ENCODE peak calls at places on chromosomes 16 and 17, in eight cellular contexts. J is HFF-Myc, H is cardiac fibroblast, O is mucosa of descending colon, I is fibroblast of the aortic adventitia, K is stomach, Q is cardiac muscle cell, Z is H1. W is an unnamed sample.

GRCh38 chr16:57838161-57838560 is 35.9 kb upstream of the KIFC3 start:
- DNase-seq in J (no peak), Z (no peak), H (no peak), O (no peak), K (no peak), Q (no peak), I (no peak), W (no peak)

GRCh38 chr16:57513371-57514102 is 22.8 kb downstream of the CCDC102A start:
- DNase-seq in J (no peak), Q (no peak), H (no peak), O (peak; percentile 57), Z (no peak), I (no peak), K (no peak), W (peak; percentile 48)

GRCh38 chr17:76467366-76467765 is at the start of gene AANAT:
- DNase-seq in Z (no peak), J (no peak), K (no peak), I (no peak), H (no peak), Q (no peak), O (no peak), W (peak; percentile 50)

GRCh38 chr17:31391496-31391949 is at the start of gene RAB11FIP4:
- DNase-seq in J (no peak), I (no peak), Q (peak; percentile 52), K (peak; percentile 22), Z (no peak), O (no peak), H (no peak), W (peak; percentile 7)

GRCh38 chr17:9003355-9004131 is 17.8 kb upstream of the NTN1 start:
- DNase-seq in O (no peak), I (no peak), K (no peak), Q (no peak), Z (no peak), H (no peak), J (no peak), W (no peak)

GRCh38 chr17:58156839-58157803 is 8.9 kb downstream of the OR4D1 start:
- DNase-seq in H (peak; percentile 2), Q (peak; percentile 9), O (peak; percentile 46), J (no peak), K (no peak), Z (no peak), I (no peak), W (peak; percentile 2)

GRCh38 chr17:46841561-46842379 is 9.6 kb upstream of the WNT9B start:
- DNase-seq in O (peak; percentile 40), H (no peak), Z (no peak), I (no peak), J (no peak), K (no peak), Q (peak; percentile 29), W (no peak)

GRCh38 chr16:78939600-78939999 is 660.9 kb downstream of the MAF start:
- DNase-seq in Q (no peak), O (no peak), K (no peak), Z (no peak), I (no peak), H (no peak), J (no peak), W (no peak)

GRCh38 chr16:84194470-84195200 is 3.7 kb downstream of the ADAD2 start:
- DNase-seq in Z (no peak), K (no peak), O (no peak), J (no peak), Q (no peak), I (no peak), H (no peak), W (no peak)

GRCh38 chr16:75266738-75267630 is 15.6 kb upstream of the BCAR1 start:
- DNase-seq in O (peak; percentile 40), H (no peak), Q (no peak), I (no peak), J (no peak), Z (no peak), K (no peak), W (no peak)

GRCh38 chr16:82043680-82044584 is 8.9 kb downstream of the HSD17B2 start:
- DNase-seq in O (no peak), K (no peak), Z (no peak), I (peak; percentile 68), J (peak; percentile 24), H (peak; percentile 51), Q (peak; percentile 16), W (peak; percentile 85)

GRCh38 chr17:79026345-79027273 is 2.6 kb downstream of the C1QTNF1 start:
- DNase-seq in I (peak; percentile 65), J (peak; percentile 72), K (peak; percentile 24), Q (peak; percentile 85), H (peak; percentile 83), Z (no peak), O (peak; percentile 74), W (peak; percentile 79)

GRCh38 chr16:88951989-88952388 is 25.0 kb downstream of the CBFA2T3 start:
- DNase-seq in Z (no peak), O (no peak), K (no peak), J (no peak), I (no peak), Q (peak; percentile 21), H (no peak), W (no peak)

GRCh38 chr16:30659507-30660423 is 1.5 kb downstream of the FBRS start:
- DNase-seq in H (peak; percentile 16), J (no peak), Z (no peak), I (no peak), K (no peak), Q (no peak), O (peak; percentile 73), W (no peak)

GRCh38 chr16:79618041-79618711 is 17.6 kb upstream of the MAF start:
- DNase-seq in O (no peak), J (no peak), Z (no peak), I (no peak), Q (no peak), K (no peak), H (no peak), W (no peak)

GRCh38 chr17:72903522-72903921 is 189.0 kb downstream of the SLC39A11 start:
- DNase-seq in I (no peak), Z (no peak), K (no peak), J (no peak), H (no peak), O (no peak), Q (no peak), W (no peak)

GRCh38 chr17:39687101-39687545 is 734 bp downstream of the PGAP3 start:
- DNase-seq in Q (no peak), J (no peak), Z (no peak), I (no peak), H (no peak), K (no peak), O (no peak), W (no peak)

GRCh38 chr17:39688475-39688835 is 598 bp upstream of the PGAP3 start:
- DNase-seq in O (peak; percentile 32), J (no peak), Z (no peak), K (no peak), H (peak; percentile 20), Q (no peak), I (peak; percentile 13), W (no peak)

GRCh38 chr17:39684369-39685043 is 3.4 kb downstream of the PGAP3 start:
- DNase-seq in K (no peak), Q (no peak), O (peak; percentile 16), Z (no peak), H (no peak), I (no peak), J (no peak), W (no peak)

GRCh38 chr17:39687546-39688474 is at the start of gene PGAP3:
- DNase-seq in J (peak; percentile 67), Q (peak; percentile 92), Z (peak; percentile 85), H (peak; percentile 93), K (peak; percentile 89), O (peak; percentile 89), I (peak; percentile 88), W (peak; percentile 89)

DNA sequence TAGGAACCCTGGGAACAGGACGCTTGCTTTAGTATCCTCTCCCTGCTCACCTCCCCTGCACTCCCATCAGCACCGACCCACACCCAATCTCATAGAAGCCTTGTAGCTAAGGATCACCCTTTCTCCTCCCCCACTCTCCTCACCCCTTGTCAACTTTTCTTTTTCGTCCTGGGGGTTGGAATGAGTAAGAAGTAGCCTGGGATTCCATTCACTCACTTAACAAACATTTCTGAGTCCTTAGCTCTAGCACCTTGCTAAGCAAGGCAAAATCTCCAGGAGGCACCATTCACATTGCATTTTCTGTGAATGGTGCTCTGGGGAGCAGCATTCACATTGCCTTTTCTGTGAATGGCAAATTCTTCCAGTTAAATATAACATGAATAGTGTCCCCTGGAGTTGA is 1.1 kb upstream of the PGAP3 start:
- DNase-seq in Q (no peak), J (no peak), H (no peak), O (no peak), Z (peak; percentile 73), I (no peak), K (no peak), W (no peak)
- H3K4me3 ChIP-seq in Q (peak overlapping the region; percentile 68), J (peak overlapping the region; percentile 55), H (peak overlapping the region; percentile 70), O (no peak overlapping the region), Z (peak overlapping the region; percentile 84), I (peak overlapping the region; percentile 82), K (no peak overlapping the region), W (peak overlapping the region; percentile 87)

DNA sequence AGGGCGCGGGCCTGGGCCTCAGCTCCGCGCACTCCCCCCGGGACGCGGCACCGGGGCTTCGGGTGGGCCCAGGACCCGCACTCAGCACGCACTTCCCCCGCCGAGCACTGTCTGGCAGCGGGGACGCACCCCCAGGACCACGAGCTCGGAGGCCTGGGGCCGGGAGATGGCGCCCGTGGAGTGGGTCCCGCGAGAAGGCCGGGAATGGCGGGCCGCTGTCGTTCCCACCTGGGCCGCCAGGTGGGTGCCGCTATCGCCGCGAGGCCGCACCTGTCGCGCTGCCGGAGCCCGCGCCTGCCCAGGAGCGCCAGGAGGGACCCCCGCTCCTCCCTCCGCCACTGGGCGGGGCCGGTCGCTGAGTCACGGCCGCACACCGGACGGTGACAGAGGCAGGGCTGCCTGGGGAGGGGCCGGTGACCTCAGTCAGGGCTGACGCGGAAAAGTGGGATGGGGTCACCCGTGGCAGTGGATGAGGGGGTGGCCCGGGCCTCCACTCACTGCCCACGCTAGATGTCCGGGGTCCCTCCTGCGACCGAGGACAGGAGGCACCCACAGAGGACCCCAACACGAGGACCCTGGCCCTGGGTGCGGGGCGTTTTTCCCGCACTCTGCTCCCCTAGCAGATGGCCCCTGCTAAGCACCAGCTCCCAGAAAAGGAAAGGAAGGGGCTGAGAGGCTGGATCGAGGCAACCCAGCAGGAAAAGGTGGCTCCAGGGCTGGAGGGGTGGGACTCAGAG is 6.9 kb upstream of the ACTG1 start:
- DNase-seq in H (no peak), J (no peak), O (peak; percentile 89), I (no peak), Q (no peak), Z (no peak), K (peak; percentile 81), W (no peak)
- TF ChIP-seq CTCF in H (no peak), J (no peak), O (peak; percentile 63), I (peak; percentile 26), Q (peak; percentile 16), Z (peak; percentile 51), K (no peak), W (peak; percentile 36)

DNA sequence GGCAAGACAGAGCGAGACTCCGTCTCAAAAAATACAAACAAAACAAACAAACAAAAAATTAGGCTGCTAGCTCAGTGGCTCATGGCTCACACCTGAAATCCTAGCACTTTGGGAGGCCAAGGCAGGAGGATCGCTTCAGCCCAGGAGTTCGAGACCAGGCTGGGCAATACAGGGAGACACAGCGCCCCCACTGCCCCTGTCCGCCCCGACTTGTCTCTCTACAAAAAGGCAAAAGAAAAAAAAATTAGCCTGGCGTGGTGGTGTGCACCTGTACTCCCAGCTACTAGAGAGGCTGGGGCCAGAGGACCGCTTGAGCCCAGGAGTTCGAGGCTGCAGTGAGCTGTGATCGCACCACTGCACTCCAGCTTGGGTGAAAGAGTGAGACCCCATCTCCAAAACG is 531 bp upstream of the CDH1 start:
- DNase-seq in K (no peak), H (no peak), Q (no peak), Z (no peak), O (no peak), J (no peak), I (no peak), W (no peak)
- H3K4me3 ChIP-seq in K (peak overlapping the region; percentile 56), H (no peak overlapping the region), Q (peak overlapping the region; percentile 32), Z (no peak overlapping the region), O (no peak overlapping the region), J (no peak overlapping the region), I (no peak overlapping the region), W (no peak overlapping the region)

GRCh38 chr17:60641810-60642220 is 35.8 kb upstream of the BCAS3 start:
- DNase-seq in I (peak; percentile 87), O (no peak), Z (peak; percentile 15), J (peak; percentile 51), K (peak; percentile 63), Q (peak; percentile 87), H (peak; percentile 90), W (peak; percentile 88)
- TF ChIP-seq CTCF in I (peak; percentile 65), O (peak; percentile 10), Z (peak; percentile 75), J (peak; percentile 40), K (no peak), Q (peak; percentile 60), H (peak; percentile 39), W (peak; percentile 53)